ENCODE peak calls at places on chromosomes 16 and 17, in four cellular contexts. Z is Peyer's patch; Y is GM10248; G is CD4-positive, alpha-beta T cell. D is an unnamed sample.

GRCh38 chr16:86634290-86634689 is 55.9 kb downstream of the FOXL1 start:
- DNase-seq in Z (no peak), Y (no peak), G (no peak), D (no peak)

GRCh38 chr16:84585472-84585871 is 32.4 kb downstream of the COTL1 start:
- DNase-seq in Z (no peak), Y (no peak), G (no peak), D (no peak)

GRCh38 chr17:82974136-82974952 is 105.1 kb upstream of the METRNL start:
- DNase-seq in Z (no peak), Y (peak; percentile 5), G (no peak), D (no peak)

GRCh38 chr17:77119668-77120301 is 21.0 kb upstream of the SEC14L1 start:
- DNase-seq in Z (no peak), Y (no peak), G (no peak), D (peak; percentile 57)

GRCh38 chr17:77882481-77883212 is 75.9 kb upstream of the TNRC6C start:
- DNase-seq in Z (peak; percentile 75), Y (peak; percentile 79), G (peak; percentile 62), D (no peak)

GRCh38 chr16:65728172-65728571 is 606.3 kb upstream of the CDH11 start:
- DNase-seq in Z (no peak), Y (no peak), G (no peak), D (no peak)

GRCh38 chr16:85303354-85303883 is 191.1 kb upstream of the CIBAR2 start:
- DNase-seq in Z (peak; percentile 53), Y (peak; percentile 85), G (peak; percentile 72), D (peak; percentile 36)

GRCh38 chr16:46961373-46962353 is 11.8 kb downstream of the DNAJA2 start:
- DNase-seq in Z (no peak), Y (no peak), G (no peak), D (no peak)

GRCh38 chr17:45248132-45248936 is 13.6 kb downstream of the SPATA32 start:
- DNase-seq in Z (peak; percentile 86), Y (peak; percentile 88), G (peak; percentile 75), D (no peak)

GRCh38 chr16:56708821-56709685 is 20.9 kb upstream of the NUP93 start:
- DNase-seq in Z (peak; percentile 18), Y (no peak), G (peak; percentile 13), D (no peak)

GRCh38 chr17:37743612-37743874 is 1.3 kb downstream of the HNF1B start:
- DNase-seq in Z (no peak), Y (peak; percentile 65), G (no peak), D (no peak)

GRCh38 chr17:59802160-59802559 is 90.6 kb downstream of the TUBD1 start:
- DNase-seq in Z (no peak), Y (no peak), G (no peak), D (no peak)

GRCh38 chr17:55298111-55298510 is 33.4 kb downstream of the HLF start:
- DNase-seq in Z (no peak), Y (no peak), G (no peak), D (no peak)

GRCh38 chr16:10040136-10041080 is 141.8 kb downstream of the GRIN2A start:
- DNase-seq in Z (no peak), Y (no peak), G (no peak), D (no peak)

GRCh38 chr16:12063004-12063395 is 86.5 kb downstream of the SNX29 start:
- DNase-seq in Z (no peak), Y (no peak), G (no peak), D (no peak)

GRCh38 chr17:38351412-38352222 is at the start of gene SOCS7:
- DNase-seq in Z (peak; percentile 91), Y (peak; percentile 95), G (peak; percentile 82), D (peak; percentile 67)

GRCh38 chr17:64331366-64331765 is 59.3 kb downstream of the PECAM1 start:
- DNase-seq in Z (no peak), Y (no peak), G (no peak), D (no peak)

GRCh38 chr17:32341141-32341856 is 674 bp downstream of the C17orf75 start:
- DNase-seq in Z (peak; percentile 31), Y (peak; percentile 59), G (no peak), D (no peak)

GRCh38 chr16:23394141-23394540 is 58.8 kb downstream of the COG7 start:
- DNase-seq in Z (no peak), Y (no peak), G (no peak), D (no peak)

GRCh38 chr16:87392823-87393679 is 915 bp downstream of the MAP1LC3B start:
- DNase-seq in Z (peak; percentile 47), Y (peak; percentile 40), G (no peak), D (no peak)

GRCh38 chr16:73052441-73053030 is 4.6 kb upstream of the ZFHX3 start:
- DNase-seq in Z (no peak), Y (no peak), G (no peak), D (no peak)

GRCh38 chr17:30378191-30378796 is 433 bp upstream of the CPD start:
- DNase-seq in Z (peak; percentile 43), Y (peak; percentile 29), G (peak; percentile 35), D (no peak)

DNA sequence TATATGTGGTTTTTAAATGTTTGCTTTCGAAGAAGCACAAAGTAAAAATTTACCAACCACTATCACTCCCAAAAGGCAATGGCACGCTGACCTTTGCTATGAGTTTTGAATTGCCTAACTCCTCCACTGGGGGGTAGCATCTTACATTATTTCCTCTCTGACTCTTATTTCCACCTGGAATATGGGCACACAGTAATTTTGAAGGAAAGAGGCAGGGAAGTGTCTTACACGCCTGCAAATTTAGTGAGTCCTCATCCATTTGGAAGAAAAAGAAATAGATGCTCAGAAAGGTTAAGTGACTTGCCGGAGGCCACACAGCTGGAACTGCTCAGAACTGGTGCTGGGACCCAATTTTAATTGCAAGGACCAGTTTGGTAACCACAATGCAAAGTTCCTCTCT is 29.9 kb upstream of the IRX6 start:
- DNase-seq in Z (no peak), Y (no peak), G (no peak), D (no peak)
- TF ChIP-seq CTCF in Z (no peak), Y (no peak), G (no peak), D (no peak)

GRCh38 chr16:16154292-16154951 is 68.9 kb downstream of the ABCC6 start:
- DNase-seq in Z (no peak), Y (no peak), G (no peak), D (no peak)
- TF ChIP-seq CTCF in Z (no peak), Y (no peak), G (no peak), D (no peak)

DNA sequence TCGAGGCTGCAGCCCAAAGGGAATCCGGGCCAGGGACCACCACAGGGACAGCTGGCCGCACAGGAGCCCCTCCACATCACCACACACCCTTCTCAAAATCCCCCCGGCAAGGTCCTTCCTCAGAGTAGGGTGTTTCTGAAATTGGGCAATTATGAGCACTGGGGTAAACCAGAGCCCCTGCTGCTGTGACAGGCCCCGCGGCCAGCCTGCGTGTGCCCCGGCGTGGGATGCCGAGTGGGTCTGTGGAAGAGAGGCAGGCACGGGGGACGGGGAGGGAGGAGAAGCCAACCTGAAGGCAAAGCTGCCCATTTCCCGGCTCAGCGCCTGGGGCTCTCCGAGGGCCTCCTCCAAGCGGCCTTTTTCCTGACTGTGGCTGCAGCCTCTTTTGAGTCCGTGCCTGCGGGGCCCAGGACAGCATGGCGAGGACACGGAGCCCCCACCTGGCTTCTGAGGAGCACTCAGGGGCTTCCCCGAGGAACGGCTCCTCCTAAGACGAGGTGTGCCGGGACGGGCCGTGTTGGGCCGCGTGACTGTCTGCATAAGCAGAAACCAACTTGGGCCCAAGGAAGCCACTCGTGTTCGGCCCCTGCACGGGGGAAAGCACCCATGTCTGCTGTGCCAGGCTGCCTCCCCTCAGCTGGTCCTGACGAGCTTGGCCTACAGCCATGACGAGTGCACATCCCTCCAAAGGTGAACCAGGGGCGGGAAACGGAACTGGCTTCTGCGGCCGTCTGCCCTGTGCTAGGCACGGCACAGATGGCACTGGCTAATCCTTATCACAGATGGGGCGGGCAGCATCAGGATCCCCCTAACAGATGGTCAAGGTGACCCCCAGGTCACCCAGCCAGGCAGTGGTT is 25.2 kb downstream of the MRM3 start:
- DNase-seq in Z (no peak), Y (no peak), G (no peak), D (peak; percentile 75)
- TF ChIP-seq CTCF in Z (no peak), Y (no peak), G (no peak), D (no peak)

DNA sequence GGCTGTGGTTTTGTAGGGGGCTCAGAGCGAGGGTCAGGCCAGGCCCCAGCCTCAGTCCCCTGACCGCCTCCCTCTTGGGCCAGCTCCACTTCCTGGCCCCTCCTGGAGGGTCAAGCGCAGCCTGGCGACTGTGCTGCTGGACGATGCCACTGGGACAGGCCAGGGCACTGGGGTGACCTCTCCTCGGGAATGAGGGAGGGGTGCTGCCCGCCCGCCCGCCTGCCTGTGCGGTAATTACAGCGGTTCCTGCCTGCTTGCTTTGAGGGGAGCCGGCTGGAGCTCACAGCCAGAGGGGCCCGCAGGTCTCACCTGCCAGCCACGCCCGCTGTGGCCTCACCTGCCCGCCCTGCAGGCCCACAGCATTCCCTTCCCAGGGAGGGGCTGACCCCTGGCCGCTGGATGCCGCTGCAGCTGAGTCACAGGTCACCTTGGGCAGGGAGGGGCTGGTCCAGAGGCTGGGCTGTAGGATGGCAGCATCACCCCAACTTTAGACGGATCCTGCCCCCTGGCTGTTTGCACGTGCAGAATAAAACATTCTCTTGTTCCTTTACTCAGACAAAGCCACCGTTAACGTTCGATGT is 76.7 kb upstream of the CBX4 start:
- DNase-seq in Z (no peak), Y (no peak), G (no peak), D (no peak)
- TF ChIP-seq CTCF in Z (peak; percentile 80), Y (peak; percentile 29), G (peak; percentile 14), D (peak; percentile 47)

GRCh38 chr17:75078097-75079022 is 9.4 kb upstream of the SLC16A5 start:
- DNase-seq in Z (no peak), Y (peak; percentile 74), G (no peak), D (no peak)
- TF ChIP-seq CTCF in Z (no peak), Y (no peak), G (no peak), D (no peak)

GRCh38 chr17:5198472-5198871 is 6.8 kb upstream of the ZNF594 start:
- DNase-seq in Z (no peak), Y (no peak), G (no peak), D (no peak)
- TF ChIP-seq CTCF in Z (no peak), Y (no peak), G (no peak), D (no peak)

DNA sequence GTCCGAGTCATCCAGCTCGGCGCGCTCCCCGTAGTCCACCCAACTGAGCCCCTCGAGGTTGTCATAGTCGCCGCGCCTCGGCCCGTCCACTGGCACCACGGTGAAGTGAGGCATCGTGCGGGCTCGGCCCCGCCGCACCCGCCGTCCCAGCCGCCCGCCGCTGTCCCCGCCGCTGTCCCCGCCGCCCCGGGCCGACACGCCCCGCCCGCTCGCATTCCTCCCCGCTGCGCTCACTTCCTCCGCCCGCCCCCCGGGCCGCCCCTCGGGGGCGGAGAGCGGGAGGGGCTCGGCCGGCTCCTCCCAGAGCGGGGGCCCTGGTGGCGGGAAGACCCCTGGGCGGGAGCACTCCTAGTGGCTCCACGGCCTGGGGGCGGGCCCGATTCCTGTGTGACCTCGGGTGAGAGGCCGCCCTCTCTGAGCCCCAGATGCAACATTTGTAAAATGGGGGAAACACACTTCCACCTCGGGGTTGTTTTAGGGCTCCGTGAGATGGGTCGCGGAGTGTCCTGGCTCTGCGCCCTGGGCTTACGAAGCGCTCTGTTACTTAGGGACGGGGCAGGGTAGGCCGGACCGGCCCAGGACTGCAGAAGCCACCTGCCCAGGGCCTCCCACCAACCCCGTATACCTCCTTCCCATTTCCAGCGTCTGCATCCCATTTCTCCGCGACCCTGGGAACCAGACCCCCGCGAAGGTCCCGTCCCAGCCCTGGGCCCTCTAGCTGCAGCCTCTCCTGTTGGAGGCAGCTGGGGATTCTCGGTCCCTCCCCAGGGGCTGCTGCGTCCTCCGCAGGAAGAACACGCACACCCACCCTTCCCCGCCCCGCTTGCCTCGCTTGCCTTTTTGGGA is at the start of gene SLC12A4:
- DNase-seq in Z (peak; percentile 80), Y (peak; percentile 98), G (peak; percentile 61), D (peak; percentile 76)
- TF ChIP-seq CTCF in Z (no peak), Y (no peak), G (no peak), D (no peak)

GRCh38 chr16:781346-782010 is 6.7 kb downstream of the RPUSD1 start:
- DNase-seq in Z (no peak), Y (no peak), G (no peak), D (no peak)
- TF ChIP-seq CTCF in Z (no peak), Y (no peak), G (no peak), D (no peak)

D was measured in D721Med.